ENCODE peak calls at places on chromosome 18, in ten cellular contexts. A, N, O, G, E, V, K, L, Q and C are unnamed samples.

GRCh38 chr18:44569391-44570055 is 111.2 kb upstream of the SETBP1 start:
- DNase-seq in A (no peak), N (no peak), O (no peak), G (no peak), E (no peak), V (no peak), K (no peak), L (no peak), Q (no peak), C (no peak)

GRCh38 chr18:8609711-8610441 is 639 bp downstream of the RAB12 start:
- DNase-seq in A (no peak), N (peak), O (no peak), G (peak), E (peak), V (peak), K (no peak), L (peak), Q (no peak), C (no peak)

GRCh38 chr18:71105078-71105819 is 816.4 kb downstream of the SOCS6 start:
- DNase-seq in A (peak), N (no peak), O (no peak), G (no peak), E (no peak), V (no peak), K (no peak), L (peak), Q (no peak), C (no peak)

GRCh38 chr18:53567935-53568574 is 656.4 kb downstream of the MBD2 start:
- DNase-seq in A (no peak), N (no peak), O (no peak), G (no peak), E (no peak), V (peak), K (no peak), L (peak), Q (no peak), C (no peak)

GRCh38 chr18:76977681-76978234 is 154.8 kb downstream of the MBP start:
- DNase-seq in A (no peak), N (no peak), O (no peak), G (peak), E (no peak), V (no peak), K (no peak), L (no peak), Q (no peak), C (peak)

GRCh38 chr18:13300796-13301195 is 82.2 kb downstream of the LDLRAD4 start:
- DNase-seq in A (no peak), N (no peak), O (no peak), G (no peak), E (no peak), V (no peak), K (no peak), L (no peak), Q (no peak), C (no peak)

GRCh38 chr18:52337286-52337685 is 2.7 kb upstream of the DCC start:
- DNase-seq in A (no peak), N (no peak), O (no peak), G (no peak), E (no peak), V (no peak), K (no peak), L (no peak), Q (no peak), C (no peak)

GRCh38 chr18:35588995-35589394 is 7.5 kb downstream of the GALNT1 start:
- DNase-seq in A (no peak), N (no peak), O (no peak), G (no peak), E (no peak), V (peak), K (no peak), L (peak), Q (peak), C (no peak)

GRCh38 chr18:4293337-4293736 is 161.8 kb downstream of the DLGAP1 start:
- DNase-seq in A (no peak), N (no peak), O (no peak), G (no peak), E (no peak), V (no peak), K (no peak), L (no peak), Q (no peak), C (no peak)

GRCh38 chr18:76260941-76261472 is 234.0 kb downstream of the ZNF516 start:
- DNase-seq in A (no peak), N (no peak), O (no peak), G (no peak), E (no peak), V (no peak), K (no peak), L (peak), Q (no peak), C (no peak)

GRCh38 chr18:52510139-52510538 is 170.1 kb downstream of the DCC start:
- DNase-seq in A (no peak), N (no peak), O (no peak), G (no peak), E (no peak), V (no peak), K (no peak), L (peak), Q (no peak), C (no peak)

GRCh38 chr18:46596119-46596518 is 60.9 kb downstream of the LOXHD1 start:
- DNase-seq in A (no peak), N (no peak), O (no peak), G (no peak), E (no peak), V (no peak), K (no peak), L (no peak), Q (no peak), C (no peak)

GRCh38 chr18:25561923-25562322 is 210.0 kb upstream of the ZNF521 start:
- DNase-seq in A (no peak), N (peak), O (peak), G (no peak), E (no peak), V (peak), K (no peak), L (peak), Q (no peak), C (no peak)

GRCh38 chr18:47558110-47558750 is 306.8 kb upstream of the SKOR2 start:
- DNase-seq in A (no peak), N (no peak), O (no peak), G (no peak), E (no peak), V (no peak), K (no peak), L (no peak), Q (no peak), C (no peak)

GRCh38 chr18:79764131-79764530 is 33.6 kb upstream of the KCNG2 start:
- DNase-seq in A (no peak), N (no peak), O (no peak), G (no peak), E (peak), V (no peak), K (no peak), L (no peak), Q (no peak), C (no peak)

GRCh38 chr18:13603304-13604019 is 122.9 kb downstream of the FAM210A start:
- DNase-seq in A (no peak), N (no peak), O (no peak), G (peak), E (no peak), V (no peak), K (no peak), L (no peak), Q (no peak), C (no peak)

GRCh38 chr18:43571078-43571689 is 293.9 kb upstream of the SYT4 start:
- DNase-seq in A (peak), N (no peak), O (no peak), G (no peak), E (no peak), V (peak), K (no peak), L (peak), Q (no peak), C (no peak)

GRCh38 chr18:31648458-31648857 is 35.9 kb downstream of the B4GALT6 start:
- DNase-seq in A (no peak), N (peak), O (no peak), G (no peak), E (no peak), V (no peak), K (no peak), L (no peak), Q (no peak), C (no peak)

GRCh38 chr18:55869965-55870585 is 282.1 kb upstream of the TCF4 start:
- DNase-seq in A (no peak), N (no peak), O (no peak), G (no peak), E (no peak), V (no peak), K (no peak), L (no peak), Q (no peak), C (no peak)

GRCh38 chr18:45588831-45589558 is 26.3 kb upstream of the SLC14A2 start:
- DNase-seq in A (no peak), N (no peak), O (no peak), G (no peak), E (no peak), V (no peak), K (no peak), L (no peak), Q (no peak), C (no peak)

GRCh38 chr18:79522451-79523220 is 126.9 kb downstream of the NFATC1 start:
- DNase-seq in A (no peak), N (no peak), O (no peak), G (peak), E (no peak), V (no peak), K (peak), L (no peak), Q (peak), C (peak)

GRCh38 chr18:67265464-67266245 is 250.9 kb downstream of the DSEL start:
- DNase-seq in A (no peak), N (no peak), O (no peak), G (no peak), E (no peak), V (no peak), K (no peak), L (no peak), Q (no peak), C (no peak)

GRCh38 chr18:79400091-79400590 is 4.4 kb downstream of the NFATC1 start:
- DNase-seq in A (peak), N (peak), O (no peak), G (peak), E (peak), V (peak), K (no peak), L (peak), Q (peak), C (no peak)

GRCh38 chr18:60020107-60020925 is 120.5 kb downstream of the PMAIP1 start:
- DNase-seq in A (no peak), N (no peak), O (no peak), G (no peak), E (no peak), V (no peak), K (no peak), L (peak), Q (no peak), C (no peak)

GRCh38 chr18:31302991-31303390 is 15.0 kb upstream of the DSG1 start:
- DNase-seq in A (no peak), N (no peak), O (no peak), G (no peak), E (no peak), V (no peak), K (no peak), L (no peak), Q (no peak), C (no peak)

GRCh38 chr18:57789105-57789504 is 14.0 kb downstream of the ATP8B1 start:
- DNase-seq in A (no peak), N (peak), O (no peak), G (no peak), E (no peak), V (no peak), K (no peak), L (no peak), Q (no peak), C (no peak)

GRCh38 chr18:23725827-23726661 is 36.8 kb downstream of the LAMA3 start:
- DNase-seq in A (no peak), N (no peak), O (no peak), G (no peak), E (no peak), V (no peak), K (no peak), L (no peak), Q (no peak), C (no peak)

GRCh38 chr18:54983041-54983686 is 23.9 kb upstream of the CCDC68 start:
- DNase-seq in A (peak), N (no peak), O (peak), G (no peak), E (no peak), V (peak), K (no peak), L (peak), Q (no peak), C (no peak)

GRCh38 chr18:68779169-68779568 is 18.7 kb upstream of the CCDC102B start:
- DNase-seq in A (no peak), N (no peak), O (peak), G (no peak), E (no peak), V (no peak), K (no peak), L (no peak), Q (no peak), C (no peak)

GRCh38 chr18:36718705-36719328 is 110.0 kb downstream of the TPGS2 start:
- DNase-seq in A (no peak), N (no peak), O (no peak), G (no peak), E (no peak), V (no peak), K (no peak), L (no peak), Q (no peak), C (no peak)

GRCh38 chr18:26655010-26655613 is 106.8 kb upstream of the KCTD1 start:
- DNase-seq in A (no peak), N (no peak), O (no peak), G (no peak), E (no peak), V (no peak), K (no peak), L (no peak), Q (no peak), C (no peak)

GRCh38 chr18:26655614-26656400 is 107.5 kb upstream of the KCTD1 start:
- DNase-seq in A (peak), N (peak), O (no peak), G (peak), E (peak), V (peak), K (peak), L (peak), Q (no peak), C (peak)

GRCh38 chr18:26656401-26656943 is 108.1 kb upstream of the KCTD1 start:
- DNase-seq in A (no peak), N (no peak), O (no peak), G (peak), E (no peak), V (peak), K (no peak), L (peak), Q (no peak), C (no peak)

GRCh38 chr18:26657618-26658581 is 109.5 kb upstream of the KCTD1 start:
- DNase-seq in A (no peak), N (peak), O (no peak), G (no peak), E (no peak), V (no peak), K (no peak), L (no peak), Q (no peak), C (no peak)

GRCh38 chr18:26656944-26657536 is 108.7 kb upstream of the KCTD1 start:
- DNase-seq in A (peak), N (peak), O (no peak), G (peak), E (peak), V (peak), K (peak), L (peak), Q (no peak), C (peak)
- TF ChIP-seq CTCF in A (peak), N (peak), O (no peak), G (peak), E (peak), V (peak), K (no peak), L (no peak), Q (no peak), C (no peak)

GRCh38 chr18:11808001-11808855 is 43.0 kb upstream of the CHMP1B start:
- DNase-seq in A (no peak), N (no peak), O (no peak), G (no peak), E (no peak), V (no peak), K (no peak), L (peak), Q (no peak), C (no peak)
- H3K27ac ChIP-seq in A (no peak), N (no peak), O (no peak), G (no peak), E (no peak), V (no peak), K (no peak), L (peak), Q (no peak), C (no peak)

GRCh38 chr18:48974304-48975220 is 23.8 kb upstream of the SMAD7 start:
- DNase-seq in A (peak), N (peak), O (no peak), G (no peak), E (no peak), V (peak), K (no peak), L (peak), Q (no peak), C (no peak)
- TF ChIP-seq CTCF in A (no peak), N (no peak), O (no peak), G (no peak), E (no peak), V (no peak), K (no peak), L (peak), Q (no peak), C (no peak)

GRCh38 chr18:50791599-50792438 is 28.0 kb downstream of the MRO start:
- DNase-seq in A (no peak), N (no peak), O (no peak), G (no peak), E (no peak), V (no peak), K (no peak), L (no peak), Q (no peak), C (no peak)
- H3K27ac ChIP-seq in A (no peak), N (no peak), O (no peak), G (no peak), E (no peak), V (no peak), K (no peak), L (no peak), Q (no peak), C (no peak)

GRCh38 chr18:61595615-61596014 is 262.4 kb downstream of the CDH20 start:
- DNase-seq in A (no peak), N (no peak), O (no peak), G (no peak), E (no peak), V (no peak), K (no peak), L (no peak), Q (no peak), C (no peak)

GRCh38 chr18:61602836-61603235 is 269.6 kb downstream of the CDH20 start:
- DNase-seq in A (no peak), N (no peak), O (no peak), G (no peak), E (no peak), V (no peak), K (no peak), L (no peak), Q (no peak), C (no peak)

GRCh38 chr18:61597321-61597720 is 264.1 kb downstream of the CDH20 start:
- DNase-seq in A (no peak), N (no peak), O (no peak), G (no peak), E (no peak), V (no peak), K (no peak), L (no peak), Q (no peak), C (no peak)

GRCh38 chr18:61596296-61596695 is 263.1 kb downstream of the CDH20 start:
- DNase-seq in A (no peak), N (no peak), O (no peak), G (no peak), E (no peak), V (no peak), K (no peak), L (no peak), Q (no peak), C (no peak)

DNA sequence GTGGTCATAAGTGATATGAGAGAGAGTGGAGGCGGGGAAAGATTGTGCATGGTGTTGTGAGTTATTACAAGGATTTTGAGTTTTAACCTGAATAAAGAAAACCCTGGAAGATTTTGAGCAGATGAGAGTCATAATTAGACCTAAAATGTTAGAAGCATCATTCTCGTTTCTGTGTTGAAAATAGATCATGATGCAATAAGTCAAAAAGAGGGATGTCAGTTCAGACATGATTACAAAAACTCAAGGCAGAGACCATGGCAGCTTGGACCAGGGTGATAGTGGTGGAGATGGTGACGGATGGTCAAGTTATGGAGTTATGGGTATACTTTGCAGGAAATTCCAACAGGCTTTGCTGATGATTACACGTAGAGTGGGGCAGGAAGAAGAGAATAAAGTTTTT is 267.2 kb downstream of the CDH20 start:
- DNase-seq in A (no peak), N (no peak), O (no peak), G (no peak), E (no peak), V (no peak), K (no peak), L (no peak), Q (no peak), C (no peak)
- TF ChIP-seq CTCF in A (no peak), N (no peak), O (no peak), G (no peak), E (no peak), V (no peak), K (no peak), L (no peak), Q (no peak), C (no peak)

GRCh38 chr18:63257453-63257852 is 62.1 kb downstream of the BCL2 start:
- DNase-seq in A (no peak), N (no peak), O (no peak), G (no peak), E (no peak), V (no peak), K (no peak), L (no peak), Q (no peak), C (no peak)
- H3K27ac ChIP-seq in A (no peak), N (no peak), O (no peak), G (no peak), E (no peak), V (no peak), K (peak), L (no peak), Q (no peak), C (no peak)

GRCh38 chr18:12236141-12236540 is 18.0 kb upstream of the CIDEA start:
- DNase-seq in A (no peak), N (no peak), O (no peak), G (no peak), E (no peak), V (no peak), K (no peak), L (no peak), Q (no peak), C (no peak)

GRCh38 chr18:12239426-12239825 is 14.7 kb upstream of the CIDEA start:
- DNase-seq in A (no peak), N (no peak), O (no peak), G (no peak), E (no peak), V (no peak), K (no peak), L (no peak), Q (no peak), C (no peak)

GRCh38 chr18:12234451-12235190 is 19.5 kb upstream of the CIDEA start:
- DNase-seq in A (no peak), N (no peak), O (no peak), G (no peak), E (no peak), V (no peak), K (no peak), L (no peak), Q (no peak), C (no peak)

GRCh38 chr18:12238861-12239260 is 15.3 kb upstream of the CIDEA start:
- DNase-seq in A (no peak), N (no peak), O (no peak), G (no peak), E (no peak), V (no peak), K (no peak), L (no peak), Q (no peak), C (no peak)

DNA sequence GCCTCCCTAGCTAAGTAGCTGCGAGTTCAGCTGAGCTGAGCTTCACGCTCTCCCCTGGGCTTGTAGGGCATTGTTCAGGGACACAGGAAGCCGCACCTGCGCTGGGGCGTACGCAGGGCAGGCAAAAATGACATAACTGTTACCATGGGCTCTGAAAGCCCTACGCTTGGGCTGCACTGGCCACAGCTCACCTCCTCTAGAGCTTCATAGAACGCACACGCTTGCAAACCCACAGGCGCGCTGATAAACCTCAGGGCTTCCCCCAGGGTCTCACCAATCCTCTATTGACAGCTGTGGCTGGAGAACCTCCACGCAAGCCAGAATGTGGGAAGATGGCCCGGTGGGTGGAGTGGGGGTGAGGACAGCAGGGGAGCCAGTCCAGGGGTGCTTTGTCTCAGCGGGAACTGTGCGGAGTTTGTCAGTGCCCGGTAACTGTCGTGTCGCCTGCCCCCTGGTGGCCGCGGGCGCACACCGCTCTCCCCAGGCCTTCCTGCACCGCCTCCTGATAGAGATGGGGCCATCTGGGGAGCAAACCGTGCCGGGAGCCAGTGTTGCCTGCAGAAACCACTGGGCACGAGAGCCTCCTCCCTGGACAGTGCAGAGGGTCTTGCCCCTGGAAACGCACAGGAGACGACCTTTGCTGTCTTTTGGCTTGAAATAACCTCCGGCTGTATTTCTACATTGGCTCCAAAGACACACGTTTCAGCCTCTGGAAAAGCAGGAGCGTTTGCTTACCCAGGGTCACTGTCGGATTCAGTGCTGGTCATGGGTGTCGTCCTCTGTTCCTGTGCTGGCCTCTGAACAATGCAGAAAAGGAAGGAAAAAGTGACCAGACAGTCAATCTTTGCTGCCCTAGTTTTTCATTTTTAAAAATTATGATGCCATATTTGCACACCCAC is 17.0 kb upstream of the CIDEA start:
- DNase-seq in A (peak), N (peak), O (peak), G (peak), E (peak), V (peak), K (peak), L (peak), Q (peak), C (no peak)
- TF ChIP-seq CTCF in A (peak), N (peak), O (peak), G (peak), E (peak), V (peak), K (peak), L (peak), Q (peak), C (peak)